ENCODE peak calls at places on chromosomes 7 and 10, in eight cellular contexts. O is lung; W is CD4-positive, CD25-positive, alpha-beta regulatory T cell; U is neural progenitor cell; N is sigmoid colon; X is left lung; R is Peyer's patch; C is colonic mucosa. J is an unnamed sample. For H3K4me1 and H3K9me3, the result is how much of the 10 kb centered on the place peaks cover.

GRCh38 chr10:120800528-120801323 is 50.4 kb upstream of the WDR11 start:
- DNase-seq in N (no peak), C (no peak), O (no peak), U (no peak), W (no peak), X (no peak), R (no peak), J (no peak)

GRCh38 chr10:16436758-16437539 is at the start of gene PTER:
- DNase-seq in N (peak), R (peak), O (peak), W (peak), X (peak), U (peak), C (peak), J (peak)

GRCh38 chr7:141102436-141102835 is 28.6 kb downstream of the TMEM178B start:
- DNase-seq in O (no peak), U (no peak), R (no peak), N (no peak), X (no peak), C (no peak), W (no peak), J (no peak)

GRCh38 chr10:119526606-119527592 is 15.6 kb downstream of the RGS10 start:
- DNase-seq in W (no peak), X (no peak), C (no peak), R (no peak), U (no peak), O (no peak), N (peak), J (no peak)

GRCh38 chr10:131758062-131758941 is 142.5 kb upstream of the PPP2R2D start:
- DNase-seq in C (no peak), O (no peak), R (no peak), N (peak), W (no peak), U (peak), X (no peak), J (no peak)

GRCh38 chr7:99740573-99741437 is 5.8 kb upstream of the CYP3A7 start:
- DNase-seq in R (no peak), N (no peak), O (no peak), W (no peak), X (no peak), C (no peak), U (no peak), J (no peak)

GRCh38 chr10:106535304-106535964 is 629.1 kb downstream of the SORCS1 start:
- DNase-seq in R (no peak), O (no peak), C (no peak), W (no peak), N (no peak), X (no peak), U (peak), J (no peak)

GRCh38 chr7:542935-543789 is 23.5 kb upstream of the PDGFA start:
- DNase-seq in W (no peak), X (peak), N (no peak), U (no peak), R (no peak), O (no peak), C (no peak), J (no peak)

GRCh38 chr10:21191512-21191911 is 294.4 kb upstream of the NEBL start:
- DNase-seq in W (no peak), X (no peak), U (no peak), N (no peak), R (no peak), C (no peak), O (no peak), J (no peak)

GRCh38 chr10:15201589-15202300 is 33.3 kb upstream of the NMT2 start:
- DNase-seq in R (no peak), O (no peak), X (no peak), W (no peak), U (no peak), C (no peak), N (peak), J (no peak)

GRCh38 chr10:88260329-88261051 is 322.6 kb downstream of the RNLS start:
- DNase-seq in U (no peak), W (no peak), N (no peak), X (no peak), R (no peak), O (no peak), C (no peak), J (no peak)

GRCh38 chr10:79435271-79436065 is 10.0 kb downstream of the ZCCHC24 start:
- DNase-seq in U (peak), O (no peak), N (peak), R (no peak), W (no peak), X (no peak), C (no peak), J (no peak)

GRCh38 chr10:128875955-128876354 is 591.1 kb upstream of the MGMT start:
- DNase-seq in U (no peak), R (no peak), N (peak), C (no peak), W (no peak), O (no peak), X (no peak), J (no peak)

GRCh38 chr7:29895557-29895956 is 89.2 kb downstream of the WIPF3 start:
- DNase-seq in W (no peak), U (no peak), C (no peak), O (no peak), R (no peak), X (no peak), N (no peak), J (no peak)

GRCh38 chr7:8261711-8262695 is at the start of gene ICA1:
- DNase-seq in W (peak), U (peak), R (no peak), C (peak), N (peak), X (peak), O (peak), J (no peak)

GRCh38 chr10:35372329-35372728 is 36.0 kb downstream of the CCNY start:
- DNase-seq in N (peak), O (peak), R (no peak), X (no peak), W (no peak), C (no peak), U (no peak), J (no peak)

GRCh38 chr10:38008006-38008405 is 2.5 kb upstream of the ZNF33A start:
- DNase-seq in W (no peak), O (peak), N (no peak), X (no peak), R (no peak), U (no peak), C (no peak), J (no peak)

GRCh38 chr7:47893238-47893637 is 55.0 kb downstream of the PKD1L1 start:
- DNase-seq in N (no peak), O (peak), W (no peak), C (no peak), X (no peak), R (no peak), U (peak), J (no peak)

GRCh38 chr10:8594176-8594575 is 539.7 kb downstream of the GATA3 start:
- DNase-seq in C (no peak), O (no peak), X (no peak), W (no peak), N (no peak), R (no peak), U (no peak), J (no peak)

GRCh38 chr7:134140889-134141867 is 14.0 kb downstream of the LRGUK start:
- DNase-seq in C (peak), X (peak), W (no peak), U (peak), O (peak), N (peak), R (peak), J (peak)

GRCh38 chr7:35729061-35729783 is 34.3 kb upstream of the HERPUD2 start:
- DNase-seq in O (no peak), R (peak), N (no peak), X (no peak), U (no peak), W (no peak), C (no peak), J (peak)

GRCh38 chr7:72785166-72785955 is 42.6 kb downstream of the TYW1B start:
- DNase-seq in W (no peak), C (no peak), R (no peak), O (no peak), X (no peak), U (no peak), N (no peak), J (no peak)

GRCh38 chr10:9762966-9763656 is 1254.6 kb upstream of the CELF2 start:
- DNase-seq in X (no peak), U (no peak), R (no peak), N (no peak), O (no peak), W (no peak), C (no peak), J (no peak)

GRCh38 chr7:111820621-111821020 is 258.3 kb upstream of the IMMP2L start:
- DNase-seq in U (no peak), N (no peak), R (no peak), C (no peak), X (no peak), O (no peak), W (no peak), J (no peak)

GRCh38 chr7:73353243-73353642 is 25.3 kb downstream of the FKBP6 start:
- DNase-seq in X (no peak), W (no peak), U (no peak), O (no peak), N (no peak), R (no peak), C (no peak), J (no peak)

GRCh38 chr7:155337946-155338631 is 40.4 kb downstream of the INSIG1 start:
- DNase-seq in X (peak), R (no peak), W (no peak), O (no peak), U (no peak), N (peak), C (no peak), J (no peak)

GRCh38 chr10:53233759-53234158 is 461.2 kb upstream of the MBL2 start:
- DNase-seq in X (no peak), R (no peak), N (no peak), U (no peak), C (no peak), O (no peak), W (no peak), J (no peak)

GRCh38 chr10:128519581-128519980 is 393.4 kb upstream of the MKI67 start:
- DNase-seq in R (no peak), X (no peak), C (no peak), N (no peak), W (no peak), U (no peak), O (no peak), J (no peak)

GRCh38 chr7:137957887-137958286 is 44.0 kb downstream of the CREB3L2 start:
- DNase-seq in O (no peak), W (no peak), C (no peak), R (no peak), N (no peak), X (no peak), U (no peak), J (no peak)

GRCh38 chr7:89104748-89105685 is 309.5 kb upstream of the TEX47 start:
- DNase-seq in C (no peak), N (no peak), X (no peak), W (no peak), O (no peak), U (no peak), R (no peak), J (no peak)

GRCh38 chr7:42237891-42238531 is 1.0 kb upstream of the GLI3 start:
- DNase-seq in O (peak), X (peak), W (no peak), R (no peak), C (peak), U (peak), N (peak), J (no peak)

GRCh38 chr10:130141460-130141859 is 5.3 kb downstream of the GLRX3 start:
- DNase-seq in W (no peak), U (no peak), R (no peak), N (no peak), O (no peak), X (no peak), C (no peak), J (no peak)

DNA sequence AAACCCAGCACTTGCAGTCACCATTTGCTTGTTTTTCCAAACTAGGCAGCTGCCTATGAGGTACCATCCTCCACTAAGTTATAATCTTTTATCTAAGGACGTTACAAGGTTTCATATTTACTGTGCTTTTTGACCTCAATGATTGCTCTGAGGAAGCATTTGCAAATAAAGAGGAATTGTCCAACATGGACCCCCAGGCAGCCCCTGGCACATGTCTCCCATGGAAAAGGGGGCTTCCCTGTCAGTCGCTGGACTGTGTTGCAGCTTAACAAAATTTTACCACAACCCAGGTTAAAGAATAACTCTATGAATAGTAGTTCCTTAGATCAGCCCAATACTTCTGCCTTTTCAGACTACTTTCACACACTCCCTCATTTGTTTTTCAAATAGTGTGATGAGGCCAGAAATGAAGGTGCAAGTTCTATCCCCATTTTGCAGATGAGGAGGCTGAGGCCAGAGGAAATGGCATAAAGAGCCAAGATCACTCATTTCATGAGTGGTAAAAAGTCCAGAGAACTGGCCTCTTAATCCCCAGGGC is 52.8 kb upstream of the ZPBP start:
- DNase-seq in U (no peak), X (no peak), N (no peak), O (no peak), W (no peak), R (no peak), C (no peak), J (no peak)
- H3K4me1 ChIP-seq in U (under half), X (under half), N (under half), O (under half), W (under half), R (under half), C (under half), J (under half)

GRCh38 chr7:41147651-41148360 is 555.1 kb downstream of the INHBA start:
- DNase-seq in R (no peak), X (no peak), O (no peak), U (peak), C (no peak), W (no peak), N (no peak), J (no peak)
- H3K9me3 ChIP-seq in R (under half), X (under half), O (under half), U (under half), C (under half), W (under half), N (under half), J (under half)

GRCh38 chr10:3339121-3339520 is 166.5 kb upstream of the PITRM1 start:
- DNase-seq in W (no peak), O (no peak), U (no peak), N (no peak), X (no peak), R (no peak), C (no peak), J (no peak)

GRCh38 chr10:3336673-3337293 is 164.2 kb upstream of the PITRM1 start:
- DNase-seq in O (no peak), U (no peak), C (no peak), N (no peak), R (no peak), X (no peak), W (no peak), J (no peak)

DNA sequence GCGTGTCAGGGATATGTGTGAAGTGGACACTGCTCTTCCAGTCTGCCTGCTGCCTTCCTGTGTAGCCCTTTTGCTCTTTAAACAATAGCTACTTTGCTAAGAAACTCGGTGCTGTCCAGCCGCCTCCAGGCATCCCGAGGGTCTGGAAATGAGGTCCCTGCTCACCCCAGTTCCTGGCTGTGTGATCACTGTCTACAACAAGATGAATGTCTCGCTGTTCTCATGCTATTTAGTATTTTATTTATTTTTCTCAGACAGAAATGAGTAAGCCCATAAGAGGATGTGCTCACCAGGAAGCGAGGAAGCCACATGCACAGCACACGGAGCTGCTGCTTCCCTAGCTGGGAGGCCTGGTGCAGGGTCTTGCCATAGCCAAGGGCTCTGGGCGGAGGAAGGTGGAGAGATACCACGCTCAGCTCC is 167.0 kb upstream of the PITRM1 start:
- DNase-seq in W (no peak), C (no peak), R (no peak), X (no peak), U (no peak), O (no peak), N (no peak), J (no peak)
- H3K4me3 ChIP-seq in W (no peak), C (no peak), R (no peak), X (no peak), U (no peak), O (no peak), N (no peak), J (no peak)

GRCh38 chr7:123534383-123535260 is at the start of gene IQUB:
- DNase-seq in W (peak), N (peak), R (peak), U (peak), C (peak), O (peak), X (peak), J (peak)

GRCh38 chr7:123535517-123535916 is 1.1 kb upstream of the IQUB start:
- DNase-seq in O (no peak), C (no peak), N (no peak), W (no peak), U (no peak), R (no peak), X (peak), J (no peak)

GRCh38 chr7:123538897-123539296 is 4.5 kb upstream of the IQUB start:
- DNase-seq in C (no peak), O (no peak), R (no peak), U (no peak), N (no peak), X (no peak), W (no peak), J (no peak)

GRCh38 chr7:123538189-123538714 is 3.9 kb upstream of the IQUB start:
- DNase-seq in R (no peak), O (no peak), N (no peak), W (no peak), C (no peak), U (no peak), X (no peak), J (no peak)

GRCh38 chr7:123537026-123537642 is 2.7 kb upstream of the IQUB start:
- DNase-seq in N (no peak), R (no peak), X (no peak), U (no peak), C (no peak), O (no peak), W (peak), J (no peak)
- H3K4me1 ChIP-seq in N (under half), R (under half), X (under half), U (under half), C (under half), O (under half), W (under half), J (under half)

J was measured in effector memory CD4-positive, alpha-beta T cell.